ENCODE peak calls at places on chromosomes 1 and 21, in four cellular contexts. L, H, P and X are unnamed samples. For H3K4me1, the result is how much of the 10 kb centered on the place peaks cover.

GRCh38 chr1:183635112-183635605 is 424 bp downstream of the ARPC5 start:
- DNase-seq in L (peak), P (no peak), H (peak), X (no peak)

GRCh38 chr21:36719614-36720013 is 20.7 kb downstream of the SIM2 start:
- DNase-seq in P (no peak), L (no peak), H (no peak), X (no peak)

GRCh38 chr1:12040457-12041051 is 21.3 kb downstream of the MIIP start:
- DNase-seq in L (no peak), P (peak), H (peak), X (peak)

GRCh38 chr1:192610114-192610958 is 25.6 kb upstream of the RGS13 start:
- DNase-seq in L (peak), P (no peak), H (peak), X (peak)

GRCh38 chr1:15186846-15187151 is 33.3 kb downstream of the TMEM51 start:
- DNase-seq in P (no peak), H (no peak), L (no peak), X (no peak)

GRCh38 chr1:220203816-220204215 is 68.4 kb downstream of the RAB3GAP2 start:
- DNase-seq in L (no peak), H (no peak), P (no peak), X (no peak)

GRCh38 chr1:207861442-207862177 is 49.3 kb downstream of the CD34 start:
- DNase-seq in L (no peak), H (no peak), P (peak), X (no peak)

GRCh38 chr1:182588460-182589396 is at the start of gene RNASEL:
- DNase-seq in H (peak), L (no peak), P (no peak), X (peak)

GRCh38 chr1:239816090-239816812 is 275.4 kb upstream of the FMN2 start:
- DNase-seq in H (no peak), L (no peak), P (no peak), X (peak)

GRCh38 chr1:216054593-216054992 is 368.7 kb downstream of the USH2A start:
- DNase-seq in P (no peak), L (no peak), H (no peak), X (no peak)

GRCh38 chr1:205519541-205520131 is 15.2 kb downstream of the CDK18 start:
- DNase-seq in H (no peak), P (no peak), L (no peak), X (no peak)

GRCh38 chr1:61323681-61324328 is 241.4 kb downstream of the NFIA start:
- DNase-seq in L (no peak), P (no peak), H (peak), X (no peak)

GRCh38 chr1:27575861-27576331 is 28.0 kb downstream of the AHDC1 start:
- DNase-seq in P (no peak), L (peak), H (peak), X (no peak)

GRCh38 chr1:174005032-174005431 is 17.1 kb downstream of the RC3H1 start:
- DNase-seq in H (no peak), P (peak), L (peak), X (peak)

GRCh38 chr1:155322571-155322952 is 1.9 kb downstream of the RUSC1 start:
- DNase-seq in H (peak), L (peak), P (no peak), X (peak)

GRCh38 chr1:25898223-25899015 is 7.8 kb downstream of the STMN1 start:
- DNase-seq in P (no peak), L (no peak), H (no peak), X (no peak)

GRCh38 chr1:84936116-84936810 is 43.3 kb upstream of the LPAR3 start:
- DNase-seq in L (peak), H (peak), P (no peak), X (peak)

GRCh38 chr1:220135755-220136154 is 41.8 kb downstream of the IARS2 start:
- DNase-seq in H (no peak), P (no peak), L (no peak), X (no peak)

GRCh38 chr1:61116421-61116820 is 34.1 kb downstream of the NFIA start:
- DNase-seq in L (no peak), P (no peak), H (peak), X (no peak)

GRCh38 chr1:81662913-81663526 is 137.7 kb upstream of the ADGRL2 start:
- DNase-seq in P (no peak), L (no peak), H (no peak), X (no peak)

GRCh38 chr1:242425232-242425631 is 99.3 kb downstream of the PLD5 start:
- DNase-seq in H (peak), P (no peak), L (no peak), X (no peak)

GRCh38 chr1:186202174-186202843 is 172.7 kb downstream of the TPR start:
- DNase-seq in P (no peak), L (no peak), H (no peak), X (no peak)

GRCh38 chr21:28521932-28522826 is 470.5 kb downstream of the LTN1 start:
- DNase-seq in P (no peak), H (no peak), L (peak), X (peak)

GRCh38 chr1:226863446-226863845 is 7.0 kb upstream of the PSEN2 start:
- DNase-seq in P (no peak), L (no peak), H (no peak), X (peak)

GRCh38 chr1:27481994-27482620 is 7.9 kb downstream of the WASF2 start:
- DNase-seq in P (no peak), L (no peak), H (no peak), X (no peak)

GRCh38 chr1:114105401-114105979 is 48.2 kb downstream of the SYT6 start:
- DNase-seq in L (no peak), P (no peak), H (no peak), X (no peak)

GRCh38 chr1:41053324-41053723 is 31.8 kb upstream of the SLFNL1 start:
- DNase-seq in L (no peak), P (no peak), H (no peak), X (no peak)

GRCh38 chr1:40925834-40926403 is 53.6 kb upstream of the CTPS1 start:
- DNase-seq in H (no peak), L (no peak), P (no peak), X (no peak)

DNA sequence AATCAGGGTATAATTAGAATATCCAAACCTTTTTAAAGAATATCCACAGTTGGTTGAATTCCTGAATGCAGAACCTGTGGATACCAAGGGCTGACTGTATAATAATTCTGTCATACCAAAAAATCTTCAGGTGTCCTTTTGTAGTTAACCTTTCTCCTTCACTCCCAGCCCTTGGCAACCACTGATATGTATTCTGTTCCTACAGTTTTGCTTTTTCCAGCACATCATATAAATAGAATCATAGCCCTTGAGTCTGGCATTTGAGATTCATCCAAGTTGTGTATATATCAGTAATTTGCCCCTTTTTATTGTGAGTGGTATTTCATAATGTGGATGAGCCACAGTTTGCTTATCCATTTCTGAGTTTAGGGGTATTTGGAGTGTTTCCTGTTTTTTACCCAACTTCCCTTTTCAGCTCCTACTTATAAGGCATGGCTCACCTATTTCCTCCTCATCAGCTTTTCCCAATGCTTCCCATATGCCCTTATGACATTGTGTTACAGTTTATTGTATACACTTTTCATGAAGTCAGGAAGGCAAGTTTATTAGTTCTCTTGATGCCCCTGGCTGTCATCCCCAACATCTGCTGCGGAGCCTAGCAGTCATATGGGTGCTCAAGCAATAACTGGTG is 35.0 kb upstream of the AGO1 start:
- DNase-seq in L (no peak), P (no peak), H (no peak), X (no peak)
- H3K4me1 ChIP-seq in L (under half), P (under half), H (under half), X (under half)

DNA sequence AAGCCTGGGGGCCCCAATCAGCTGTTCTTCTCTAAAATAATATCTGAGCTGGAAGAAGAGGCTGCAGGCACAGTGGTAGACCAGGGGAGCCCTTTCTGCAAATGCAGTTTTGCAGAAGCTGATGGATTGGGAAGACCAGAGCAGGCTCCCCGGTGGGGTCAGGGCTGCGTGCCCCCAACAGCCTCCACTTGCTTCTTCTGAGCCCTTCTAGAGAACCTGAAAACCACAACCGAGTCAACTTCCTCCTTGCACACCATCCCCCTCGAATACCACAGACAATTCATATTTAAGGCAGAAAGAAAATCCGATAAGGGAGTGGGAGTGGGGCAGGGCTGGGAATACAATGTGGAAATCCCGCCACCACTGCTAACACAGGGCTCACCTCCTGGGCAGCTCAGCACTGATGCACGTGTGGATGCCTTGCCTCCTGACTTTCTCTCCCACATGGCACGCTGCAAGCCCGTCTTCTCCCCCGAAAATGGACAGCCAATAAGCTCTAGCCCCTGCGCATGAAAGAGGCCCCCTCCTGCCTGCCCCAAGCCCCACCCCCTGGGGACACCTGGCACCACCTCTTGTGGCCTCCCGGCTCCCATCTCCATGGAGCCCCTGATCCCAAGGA is 25.4 kb upstream of the ALDH4A1 start:
- DNase-seq in H (no peak), P (no peak), L (no peak), X (peak)
- H3K9ac ChIP-seq in H (no peak), P (peak), L (peak), X (peak)

GRCh38 chr1:109689844-109690405 is 2.3 kb downstream of the GSTM1 start:
- DNase-seq in L (no peak), P (no peak), H (no peak), X (no peak)

GRCh38 chr1:109691762-109692161 is 4.1 kb downstream of the GSTM1 start:
- DNase-seq in P (no peak), H (no peak), L (no peak), X (no peak)

GRCh38 chr1:109687641-109688499 is at the start of gene GSTM1:
- DNase-seq in P (peak), L (no peak), H (no peak), X (no peak)
- TF ChIP-seq RCOR1 in P (no peak), L (no peak), H (no peak), X (no peak)

DNA sequence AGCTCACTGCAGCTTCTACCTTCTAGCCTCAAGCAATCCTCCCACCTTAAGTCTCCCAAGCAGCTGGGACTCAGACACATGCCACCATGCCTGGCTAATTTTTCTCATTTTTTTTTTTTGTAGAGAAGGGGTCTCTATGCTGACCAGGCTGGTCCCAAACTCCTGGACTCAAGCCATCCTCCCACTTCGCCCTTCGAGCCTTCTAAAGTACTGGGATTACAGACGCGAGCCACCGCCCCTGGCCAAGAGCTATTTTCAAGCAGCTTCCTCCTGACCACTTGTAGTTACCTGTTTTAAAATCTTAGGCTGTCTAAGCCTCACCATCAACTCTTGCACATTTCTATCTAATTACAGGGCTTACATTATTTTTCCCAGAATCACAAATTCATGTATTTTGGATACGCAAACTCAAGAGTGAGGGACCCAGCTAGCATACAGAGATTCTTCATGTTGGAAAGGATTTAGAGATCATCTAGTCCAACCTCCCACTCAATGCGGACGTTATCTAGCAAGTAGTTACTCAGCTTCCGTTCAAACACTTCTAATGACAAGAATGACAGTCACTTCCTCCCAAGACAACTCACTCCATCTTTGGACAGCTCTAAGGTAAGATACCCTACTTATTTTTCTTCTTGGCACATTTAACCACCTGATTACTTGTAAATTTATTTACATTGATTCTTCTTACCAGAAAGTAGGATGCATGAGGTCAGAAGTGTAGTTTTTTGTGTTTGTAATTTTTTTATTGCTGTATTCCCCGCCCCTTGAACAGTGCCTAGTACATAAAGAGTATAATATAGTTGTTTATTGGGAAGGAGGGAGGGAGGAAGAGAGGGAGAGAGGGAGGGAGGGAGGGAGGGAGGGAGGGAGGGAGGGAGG is 65.4 kb downstream of the LUZP1 start:
- DNase-seq in L (no peak), P (no peak), H (peak), X (peak)
- H3K4me1 ChIP-seq in L (under half), P (under half), H (under half), X (under half)

DNA sequence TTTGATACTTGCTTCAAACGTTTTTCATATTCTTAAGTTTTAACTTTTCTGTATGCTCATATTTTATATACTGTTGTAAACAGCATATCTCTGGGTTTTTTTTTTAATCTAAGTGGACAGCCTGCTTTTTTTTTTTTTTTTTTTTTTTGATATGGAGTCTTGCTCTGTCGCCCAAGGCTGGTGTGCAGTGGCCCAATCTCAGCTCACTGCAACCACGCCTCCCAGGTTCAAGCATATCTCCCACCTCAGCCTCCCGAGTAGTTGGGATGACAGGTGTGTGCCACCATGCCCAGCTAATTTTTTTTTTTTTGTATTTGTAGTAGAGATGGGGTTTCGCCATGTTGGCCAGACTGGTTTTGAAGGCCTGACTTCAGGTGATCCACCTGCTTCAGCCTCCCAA is 1.2 kb downstream of the TBCE start:
- DNase-seq in L (no peak), P (no peak), H (no peak), X (no peak)
- H3K9ac ChIP-seq in L (peak), P (no peak), H (peak), X (no peak)

GRCh38 chr1:93910305-93910704 is 1.1 kb upstream of the GCLM start:
- DNase-seq in P (no peak), H (no peak), L (no peak), X (no peak)

GRCh38 chr1:93907718-93908117 is 1.5 kb downstream of the GCLM start:
- DNase-seq in H (peak), L (peak), P (no peak), X (peak)

GRCh38 chr1:93909146-93910050 is at the start of gene GCLM:
- DNase-seq in L (peak), P (peak), H (peak), X (peak)

GRCh38 chr1:93906480-93906879 is 2.8 kb downstream of the GCLM start:
- DNase-seq in P (no peak), L (no peak), H (no peak), X (no peak)

GRCh38 chr1:93908394-93909145 is 660 bp downstream of the GCLM start:
- DNase-seq in L (no peak), P (no peak), H (peak), X (no peak)
- TF ChIP-seq RCOR1 in L (no peak), P (no peak), H (no peak), X (no peak)

DNA sequence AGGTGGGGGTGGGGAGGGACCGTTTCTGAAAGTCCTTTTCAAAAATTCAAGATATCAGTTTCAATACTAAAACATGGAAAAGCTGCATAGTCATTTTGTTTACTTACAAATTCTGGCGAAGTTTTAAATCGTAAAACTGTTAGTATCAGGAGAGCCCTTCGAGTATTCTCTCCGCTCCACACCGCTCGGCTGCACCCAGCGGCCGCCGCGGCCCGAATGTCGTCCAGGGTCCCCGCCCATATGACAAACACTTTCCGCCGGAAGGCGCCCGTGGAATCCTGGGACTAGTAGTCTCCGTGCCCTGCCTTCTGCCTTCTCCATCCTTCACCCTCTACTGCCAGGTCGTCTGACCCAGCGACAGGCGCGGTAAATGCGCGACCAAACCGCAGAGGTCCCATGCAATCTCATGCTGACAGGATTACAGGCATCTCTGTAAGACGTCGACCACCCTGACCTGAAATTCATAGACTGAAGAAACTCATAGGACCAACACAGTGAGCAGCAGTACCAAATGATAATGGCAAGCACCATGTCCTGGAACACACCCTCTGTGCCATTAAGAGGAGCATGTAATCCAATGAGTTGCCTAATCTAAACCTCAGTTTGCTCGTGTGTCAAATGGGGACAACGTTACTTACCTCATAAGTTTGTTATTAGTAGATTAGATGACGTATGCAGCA is at the start of gene TOR1AIP2:
- DNase-seq in L (peak), P (no peak), H (peak), X (peak)
- H3K4me1 ChIP-seq in L (under half), P (under half), H (under half), X (under half)

DNA sequence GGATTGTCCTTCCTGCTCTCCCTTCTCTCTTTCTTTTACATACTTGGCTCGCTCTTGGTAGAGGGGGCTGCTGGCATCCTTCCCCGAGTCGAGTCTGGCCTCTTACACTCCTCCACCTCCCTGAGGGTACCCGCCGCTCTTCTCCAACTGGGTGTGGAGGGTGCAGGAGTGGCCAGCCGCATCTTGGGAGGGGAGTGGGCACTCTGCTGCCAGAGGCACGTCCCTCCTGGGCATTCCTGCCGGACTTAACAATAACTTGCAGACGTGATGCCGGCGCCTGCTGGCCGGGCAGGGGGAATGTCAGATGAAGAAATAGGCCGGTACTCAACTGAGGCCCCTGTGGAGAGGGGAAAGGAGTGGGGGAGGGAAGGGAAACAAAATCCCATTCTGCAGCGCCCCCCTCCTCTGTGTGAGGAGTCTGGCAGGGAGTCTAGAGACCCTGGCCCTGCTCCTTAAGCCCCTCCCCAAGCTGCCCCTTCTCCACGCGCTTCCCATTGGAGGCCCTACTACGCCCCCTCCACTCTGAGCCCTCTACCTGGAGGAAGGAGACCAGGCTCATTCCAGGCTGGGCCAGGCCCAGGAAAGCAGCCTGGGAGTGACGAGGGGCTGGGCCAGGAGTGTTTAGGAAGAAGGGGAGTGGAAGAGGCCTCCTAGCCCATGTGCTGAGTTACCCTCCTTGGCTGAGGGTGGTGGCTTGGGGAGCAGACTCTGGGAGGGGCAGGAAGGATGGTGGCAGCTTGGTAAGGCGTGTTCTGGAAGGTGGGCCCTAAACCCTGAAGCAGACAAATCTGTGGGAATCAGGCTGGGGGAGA is 1.8 kb downstream of the ATP2B4 start:
- DNase-seq in L (no peak), P (no peak), H (no peak), X (peak)
- H3K9ac ChIP-seq in L (peak), P (no peak), H (no peak), X (peak)

GRCh38 chr1:13763991-13764390 is 64.0 kb downstream of the PRDM2 start:
- DNase-seq in H (no peak), L (no peak), P (no peak), X (no peak)

GRCh38 chr1:13763264-13763663 is 63.3 kb downstream of the PRDM2 start:
- DNase-seq in L (no peak), H (no peak), P (no peak), X (no peak)

GRCh38 chr1:13762642-13763041 is 62.7 kb downstream of the PRDM2 start:
- DNase-seq in P (no peak), L (no peak), H (no peak), X (no peak)

GRCh38 chr1:13764933-13765332 is 64.9 kb downstream of the PRDM2 start:
- DNase-seq in L (no peak), P (no peak), H (peak), X (no peak)

GRCh38 chr1:13764533-13764932 is 64.5 kb downstream of the PRDM2 start:
- DNase-seq in L (no peak), P (no peak), H (no peak), X (peak)
- TF ChIP-seq RCOR1 in L (no peak), P (no peak), H (no peak), X (no peak)